ENCODE peak calls at places on chromosomes 3 and 15, in eight cellular contexts. V is SJSA1; G is CD8-positive, alpha-beta memory T cell; H is cardiac muscle cell; O is psoas muscle; J is stomach; T is colonic mucosa; E is IMR-90. N is an unnamed sample. For H3K4me1, H3K36me3 and H3K9me3, the result is how much of the 10 kb centered on the place peaks cover.

GRCh38 chr3:71056327-71056726 is 527.2 kb downstream of the FOXP1 start:
- DNase-seq in V (no peak), G (no peak), H (peak), O (no peak), J (no peak), T (no peak), E (peak), N (no peak)

GRCh38 chr3:64824281-64824980 is 136.6 kb upstream of the ADAMTS9 start:
- DNase-seq in V (no peak), G (no peak), H (peak), O (no peak), J (no peak), T (no peak), E (no peak), N (no peak)

GRCh38 chr3:142053244-142053643 is 96.1 kb downstream of the TFDP2 start:
- DNase-seq in V (no peak), G (no peak), H (no peak), O (no peak), J (no peak), T (no peak), E (no peak), N (no peak)

GRCh38 chr15:67068724-67069400 is 3.5 kb downstream of the SMAD3 start:
- DNase-seq in V (no peak), G (no peak), H (peak), O (no peak), J (no peak), T (no peak), E (peak), N (no peak)

GRCh38 chr15:69983696-69984265 is 113.9 kb downstream of the TLE3 start:
- DNase-seq in V (no peak), G (no peak), H (no peak), O (no peak), J (no peak), T (no peak), E (no peak), N (no peak)

GRCh38 chr3:132983143-132983770 is 54.9 kb upstream of the TMEM108 start:
- DNase-seq in V (no peak), G (no peak), H (no peak), O (no peak), J (no peak), T (no peak), E (no peak), N (no peak)

GRCh38 chr3:66053009-66053782 is 14.5 kb upstream of the MAGI1 start:
- DNase-seq in V (no peak), G (no peak), H (peak), O (no peak), J (peak), T (no peak), E (no peak), N (no peak)

GRCh38 chr3:8756671-8757070 is 12.7 kb downstream of the OXTR start:
- DNase-seq in V (no peak), G (no peak), H (no peak), O (no peak), J (no peak), T (no peak), E (peak), N (no peak)

GRCh38 chr3:157001561-157001960 is 158.4 kb downstream of the CCNL1 start:
- DNase-seq in V (no peak), G (no peak), H (no peak), O (no peak), J (no peak), T (no peak), E (no peak), N (no peak)

GRCh38 chr3:45606991-45607712 is 12.6 kb downstream of the LIMD1 start:
- DNase-seq in V (no peak), G (no peak), H (no peak), O (no peak), J (no peak), T (no peak), E (peak), N (no peak)

GRCh38 chr3:17432237-17432636 is 310.2 kb downstream of the TBC1D5 start:
- DNase-seq in V (no peak), G (no peak), H (peak), O (no peak), J (no peak), T (no peak), E (peak), N (no peak)

GRCh38 chr3:148146947-148147346 is 550.8 kb upstream of the AGTR1 start:
- DNase-seq in V (no peak), G (no peak), H (peak), O (no peak), J (no peak), T (no peak), E (peak), N (no peak)

GRCh38 chr3:114363554-114364202 is 69.8 kb downstream of the TIGIT start:
- DNase-seq in V (no peak), G (no peak), H (peak), O (no peak), J (no peak), T (no peak), E (peak), N (no peak)

GRCh38 chr15:67914537-67915373 is 74.9 kb upstream of the RNU6-1 start:
- DNase-seq in V (peak), G (no peak), H (peak), O (peak), J (peak), T (peak), E (peak), N (no peak)

GRCh38 chr3:53498993-53499641 is 4.7 kb downstream of the CACNA1D start:
- DNase-seq in V (no peak), G (no peak), H (no peak), O (no peak), J (no peak), T (peak), E (no peak), N (no peak)

GRCh38 chr15:43207024-43207423 is 13.8 kb downstream of the EPB42 start:
- DNase-seq in V (no peak), G (no peak), H (no peak), O (no peak), J (no peak), T (no peak), E (no peak), N (no peak)

DNA sequence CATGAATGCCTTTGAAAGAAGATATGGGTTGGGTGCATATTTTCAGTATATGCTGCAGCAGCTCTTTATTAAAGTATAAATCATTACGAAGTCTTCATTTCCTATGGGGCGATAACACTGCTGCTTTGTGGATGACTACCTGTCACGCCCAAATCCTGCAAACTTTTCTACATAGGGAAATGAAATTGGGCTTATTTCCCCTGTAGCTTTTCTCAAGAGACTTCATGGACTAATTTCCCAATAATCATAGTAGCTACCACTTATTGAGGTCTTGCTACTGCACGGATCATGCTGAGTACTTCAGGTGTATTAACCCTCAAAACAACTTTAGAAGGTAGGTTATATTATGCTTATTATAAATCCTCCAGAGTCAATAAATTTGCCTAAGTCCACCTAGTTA is 8.0 kb downstream of the TGFBR2 start:
- DNase-seq in V (no peak), G (no peak), H (no peak), O (no peak), J (no peak), T (no peak), E (no peak), N (no peak)
- H3K4me1 ChIP-seq in V (under half), G (half or more), H (under half), O (half or more), J (half or more), T (under half), E (under half), N (under half)

GRCh38 chr3:170102421-170102820 is 64.6 kb downstream of the GPR160 start:
- DNase-seq in V (no peak), G (no peak), H (no peak), O (no peak), J (no peak), T (no peak), E (no peak), N (no peak)

GRCh38 chr3:170095771-170096170 is 58.0 kb downstream of the GPR160 start:
- DNase-seq in V (no peak), G (no peak), H (no peak), O (no peak), J (no peak), T (no peak), E (no peak), N (no peak)

GRCh38 chr3:170098753-170099152 is 61.0 kb downstream of the GPR160 start:
- DNase-seq in V (no peak), G (no peak), H (no peak), O (no peak), J (no peak), T (no peak), E (peak), N (no peak)

GRCh38 chr3:170096342-170096741 is 58.5 kb downstream of the GPR160 start:
- DNase-seq in V (no peak), G (no peak), H (no peak), O (no peak), J (no peak), T (no peak), E (no peak), N (no peak)

GRCh38 chr3:170100937-170101336 is 63.1 kb downstream of the GPR160 start:
- DNase-seq in V (no peak), G (no peak), H (no peak), O (no peak), J (no peak), T (no peak), E (no peak), N (no peak)
- H3K36me3 ChIP-seq in V (half or more), G (under half), H (half or more), O (under half), J (under half), T (under half), E (under half), N (under half)

GRCh38 chr15:47244361-47244760 is 472.9 kb upstream of the SEMA6D start:
- DNase-seq in V (no peak), G (no peak), H (no peak), O (no peak), J (no peak), T (no peak), E (no peak), N (no peak)
- H3K9me3 ChIP-seq in V (under half), G (under half), H (under half), O (under half), J (under half), T (under half), E (under half), N (under half)

GRCh38 chr15:63369296-63369695 is 12.3 kb downstream of the CA12 start:
- DNase-seq in V (no peak), G (no peak), H (no peak), O (no peak), J (no peak), T (no peak), E (no peak), N (no peak)
- H3K4me1 ChIP-seq in V (under half), G (under half), H (under half), O (under half), J (under half), T (under half), E (under half), N (under half)

N was measured in iPS DF 6.9.